ENCODE peak calls at places on chromosomes 6 and 20, in five cellular contexts. One of them, this sample, is unnamed.

GRCh38 chr20:50339196-50339901 is 148.7 kb downstream of the CEBPB start:
- DNase-seq in thoracic aorta: no peak
- DNase-seq in coronary artery: no peak
- DNase-seq in tibial artery: no peak
- DNase-seq in stomach: no peak
- DNase-seq in this sample: no peak

GRCh38 chr6:70150521-70150920 is 152.4 kb downstream of the COL9A1 start:
- DNase-seq in thoracic aorta: no peak
- DNase-seq in coronary artery: no peak
- DNase-seq in tibial artery: no peak
- DNase-seq in stomach: no peak
- DNase-seq in this sample: no peak

GRCh38 chr6:82072113-82072512 is 175.4 kb downstream of the IBTK start:
- DNase-seq in thoracic aorta: no peak
- DNase-seq in coronary artery: no peak
- DNase-seq in tibial artery: no peak
- DNase-seq in stomach: no peak
- DNase-seq in this sample: no peak

GRCh38 chr6:64520050-64520449 is 884.4 kb downstream of the PHF3 start:
- DNase-seq in thoracic aorta: no peak
- DNase-seq in coronary artery: no peak
- DNase-seq in tibial artery: no peak
- DNase-seq in stomach: no peak
- DNase-seq in this sample: peak; percentile 69

GRCh38 chr6:99093781-99094180 is 146.0 kb upstream of the FBXL4 start:
- DNase-seq in thoracic aorta: no peak
- DNase-seq in coronary artery: no peak
- DNase-seq in tibial artery: no peak
- DNase-seq in stomach: no peak
- DNase-seq in this sample: no peak

GRCh38 chr6:5667737-5668136 is 339.0 kb downstream of the NRN1 start:
- DNase-seq in thoracic aorta: no peak
- DNase-seq in coronary artery: no peak
- DNase-seq in tibial artery: no peak
- DNase-seq in stomach: no peak
- DNase-seq in this sample: no peak

GRCh38 chr6:118725944-118726343 is 74.6 kb upstream of the CEP85L start:
- DNase-seq in thoracic aorta: no peak
- DNase-seq in coronary artery: no peak
- DNase-seq in tibial artery: no peak
- DNase-seq in stomach: no peak
- DNase-seq in this sample: no peak

GRCh38 chr6:431504-431903 is 40.0 kb downstream of the IRF4 start:
- DNase-seq in thoracic aorta: no peak
- DNase-seq in coronary artery: peak; percentile 12
- DNase-seq in tibial artery: no peak
- DNase-seq in stomach: no peak
- DNase-seq in this sample: no peak

GRCh38 chr6:99589290-99589672 is 17.4 kb upstream of the PRDM13 start:
- DNase-seq in thoracic aorta: no peak
- DNase-seq in coronary artery: no peak
- DNase-seq in tibial artery: no peak
- DNase-seq in stomach: no peak
- DNase-seq in this sample: no peak

GRCh38 chr6:95819939-95820338 is 195.8 kb upstream of the FUT9 start:
- DNase-seq in thoracic aorta: no peak
- DNase-seq in coronary artery: no peak
- DNase-seq in tibial artery: no peak
- DNase-seq in stomach: no peak
- DNase-seq in this sample: no peak

GRCh38 chr20:24522452-24523330 is 53.3 kb downstream of the SYNDIG1 start:
- DNase-seq in thoracic aorta: no peak
- DNase-seq in coronary artery: no peak
- DNase-seq in tibial artery: no peak
- DNase-seq in stomach: no peak
- DNase-seq in this sample: no peak

GRCh38 chr20:11891081-11891826 is 26.4 kb upstream of the BTBD3 start:
- DNase-seq in thoracic aorta: peak; percentile 5
- DNase-seq in coronary artery: peak; percentile 77
- DNase-seq in tibial artery: peak; percentile 25
- DNase-seq in stomach: peak; percentile 51
- DNase-seq in this sample: peak; percentile 66

GRCh38 chr20:1894951-1895673 is at the start of gene SIRPA:
- DNase-seq in thoracic aorta: peak; percentile 42
- DNase-seq in coronary artery: peak; percentile 86
- DNase-seq in tibial artery: peak; percentile 64
- DNase-seq in stomach: peak; percentile 55
- DNase-seq in this sample: peak; percentile 66

GRCh38 chr6:144722925-144723324 is 437.8 kb downstream of the UTRN start:
- DNase-seq in thoracic aorta: no peak
- DNase-seq in coronary artery: no peak
- DNase-seq in tibial artery: no peak
- DNase-seq in stomach: no peak
- DNase-seq in this sample: no peak

GRCh38 chr6:4518506-4518905 is 257.7 kb upstream of the CDYL start:
- DNase-seq in thoracic aorta: no peak
- DNase-seq in coronary artery: no peak
- DNase-seq in tibial artery: no peak
- DNase-seq in stomach: no peak
- DNase-seq in this sample: no peak

GRCh38 chr20:62149532-62150235 is 6.1 kb downstream of the SS18L1 start:
- DNase-seq in thoracic aorta: no peak
- DNase-seq in coronary artery: no peak
- DNase-seq in tibial artery: no peak
- DNase-seq in stomach: no peak
- DNase-seq in this sample: no peak

GRCh38 chr20:3995067-3995748 is 20.1 kb downstream of the RNF24 start:
- DNase-seq in thoracic aorta: no peak
- DNase-seq in coronary artery: no peak
- DNase-seq in tibial artery: no peak
- DNase-seq in stomach: no peak
- DNase-seq in this sample: no peak

GRCh38 chr6:37648465-37649330 is 49.0 kb downstream of the MDGA1 start:
- DNase-seq in thoracic aorta: no peak
- DNase-seq in coronary artery: no peak
- DNase-seq in tibial artery: no peak
- DNase-seq in stomach: peak; percentile 57
- DNase-seq in this sample: no peak

GRCh38 chr6:88177961-88178464 is 11.9 kb upstream of the CNR1 start:
- DNase-seq in thoracic aorta: no peak
- DNase-seq in coronary artery: no peak
- DNase-seq in tibial artery: no peak
- DNase-seq in stomach: no peak
- DNase-seq in this sample: no peak

GRCh38 chr20:63377256-63378114 is 16.3 kb upstream of the CHRNA4 start:
- DNase-seq in thoracic aorta: no peak
- DNase-seq in coronary artery: no peak
- DNase-seq in tibial artery: no peak
- DNase-seq in stomach: no peak
- DNase-seq in this sample: no peak

GRCh38 chr6:139586273-139586672 is 211.8 kb upstream of the CITED2 start:
- DNase-seq in thoracic aorta: no peak
- DNase-seq in coronary artery: no peak
- DNase-seq in tibial artery: no peak
- DNase-seq in stomach: no peak
- DNase-seq in this sample: no peak

GRCh38 chr6:121539537-121539936 is 104.1 kb downstream of the GJA1 start:
- DNase-seq in thoracic aorta: no peak
- DNase-seq in coronary artery: no peak
- DNase-seq in tibial artery: no peak
- DNase-seq in stomach: no peak
- DNase-seq in this sample: no peak

GRCh38 chr6:157962601-157963084 is 19.0 kb upstream of the SYNJ2 start:
- DNase-seq in thoracic aorta: no peak
- DNase-seq in coronary artery: no peak
- DNase-seq in tibial artery: no peak
- DNase-seq in stomach: no peak
- DNase-seq in this sample: peak; percentile 80

GRCh38 chr6:163118941-163119340 is 295.6 kb upstream of the QKI start:
- DNase-seq in thoracic aorta: no peak
- DNase-seq in coronary artery: no peak
- DNase-seq in tibial artery: no peak
- DNase-seq in stomach: no peak
- DNase-seq in this sample: no peak

GRCh38 chr6:71608646-71609045 is 277.7 kb upstream of the RIMS1 start:
- DNase-seq in thoracic aorta: no peak
- DNase-seq in coronary artery: no peak
- DNase-seq in tibial artery: no peak
- DNase-seq in stomach: no peak
- DNase-seq in this sample: no peak

GRCh38 chr6:155162682-155163081 is 101.1 kb upstream of the CLDN20 start:
- DNase-seq in thoracic aorta: no peak
- DNase-seq in coronary artery: no peak
- DNase-seq in tibial artery: no peak
- DNase-seq in stomach: no peak
- DNase-seq in this sample: peak; percentile 18

GRCh38 chr6:73688351-73688750 is 7.7 kb upstream of the CD109 start:
- DNase-seq in thoracic aorta: no peak
- DNase-seq in coronary artery: no peak
- DNase-seq in tibial artery: no peak
- DNase-seq in stomach: no peak
- DNase-seq in this sample: no peak

GRCh38 chr20:62195072-62195400 is 12.2 kb downstream of the MTG2 start:
- DNase-seq in thoracic aorta: no peak
- DNase-seq in coronary artery: no peak
- DNase-seq in tibial artery: no peak
- DNase-seq in stomach: no peak
- DNase-seq in this sample: no peak

GRCh38 chr20:38043512-38044300 is 10.2 kb downstream of the RPRD1B start:
- DNase-seq in thoracic aorta: no peak
- DNase-seq in coronary artery: no peak
- DNase-seq in tibial artery: no peak
- DNase-seq in stomach: no peak
- DNase-seq in this sample: peak; percentile 16

GRCh38 chr6:449486-450419 is 58.2 kb downstream of the IRF4 start:
- DNase-seq in thoracic aorta: no peak
- DNase-seq in coronary artery: peak; percentile 55
- DNase-seq in tibial artery: no peak
- DNase-seq in stomach: no peak
- DNase-seq in this sample: no peak

GRCh38 chr6:11214911-11215310 is 17.6 kb downstream of the NEDD9 start:
- DNase-seq in thoracic aorta: no peak
- DNase-seq in coronary artery: no peak
- DNase-seq in tibial artery: no peak
- DNase-seq in stomach: no peak
- DNase-seq in this sample: peak; percentile 8

GRCh38 chr20:45067087-45067486 is 33.8 kb downstream of the KCNS1 start:
- DNase-seq in thoracic aorta: no peak
- DNase-seq in coronary artery: no peak
- DNase-seq in tibial artery: no peak
- DNase-seq in stomach: no peak
- DNase-seq in this sample: no peak

GRCh38 chr6:128519931-128520435 is 416 bp downstream of the PTPRK start:
- DNase-seq in thoracic aorta: peak; percentile 4
- DNase-seq in coronary artery: peak; percentile 88
- DNase-seq in tibial artery: peak; percentile 52
- DNase-seq in stomach: peak; percentile 45
- DNase-seq in this sample: no peak
- TF ChIP-seq CTCF in thoracic aorta: no peak
- TF ChIP-seq CTCF in coronary artery: no peak
- TF ChIP-seq CTCF in tibial artery: no peak
- TF ChIP-seq CTCF in stomach: no peak
- TF ChIP-seq CTCF in this sample: no peak

GRCh38 chr6:150194200-150194599 is 51.4 kb downstream of the PPP1R14C start:
- DNase-seq in thoracic aorta: no peak
- DNase-seq in coronary artery: no peak
- DNase-seq in tibial artery: no peak
- DNase-seq in stomach: no peak
- DNase-seq in this sample: no peak
- H3K27ac ChIP-seq in thoracic aorta: no peak overlapping the region
- H3K27ac ChIP-seq in coronary artery: no peak overlapping the region
- H3K27ac ChIP-seq in tibial artery: no peak overlapping the region
- H3K27ac ChIP-seq in stomach: no peak overlapping the region
- H3K27ac ChIP-seq in this sample: no peak overlapping the region

GRCh38 chr6:145815351-145815772 is 767 bp upstream of the FBXO30 start:
- DNase-seq in thoracic aorta: no peak
- DNase-seq in coronary artery: peak; percentile 84
- DNase-seq in tibial artery: no peak
- DNase-seq in stomach: no peak
- DNase-seq in this sample: no peak

GRCh38 chr6:145814035-145814500 is 527 bp downstream of the FBXO30 start:
- DNase-seq in thoracic aorta: no peak
- DNase-seq in coronary artery: no peak
- DNase-seq in tibial artery: no peak
- DNase-seq in stomach: no peak
- DNase-seq in this sample: no peak

GRCh38 chr6:145815875-145816274 is 1.3 kb upstream of the FBXO30 start:
- DNase-seq in thoracic aorta: no peak
- DNase-seq in coronary artery: no peak
- DNase-seq in tibial artery: no peak
- DNase-seq in stomach: no peak
- DNase-seq in this sample: no peak

GRCh38 chr6:145813285-145814034 is 1.1 kb downstream of the FBXO30 start:
- DNase-seq in thoracic aorta: no peak
- DNase-seq in coronary artery: no peak
- DNase-seq in tibial artery: no peak
- DNase-seq in stomach: no peak
- DNase-seq in this sample: peak; percentile 80

GRCh38 chr6:145814501-145815350 is at the start of gene FBXO30:
- DNase-seq in thoracic aorta: peak; percentile 37
- DNase-seq in coronary artery: peak; percentile 94
- DNase-seq in tibial artery: peak; percentile 84
- DNase-seq in stomach: peak; percentile 89
- DNase-seq in this sample: peak; percentile 95
- TF ChIP-seq CTCF in thoracic aorta: peak; percentile 36
- TF ChIP-seq CTCF in coronary artery: no peak
- TF ChIP-seq CTCF in tibial artery: peak; percentile 58
- TF ChIP-seq CTCF in stomach: peak; percentile 30
- TF ChIP-seq CTCF in this sample: no peak

GRCh38 chr6:149451361-149452061 is 33.3 kb downstream of the ZC3H12D start:
- DNase-seq in thoracic aorta: no peak
- DNase-seq in coronary artery: no peak
- DNase-seq in tibial artery: no peak
- DNase-seq in stomach: no peak
- DNase-seq in this sample: no peak
- H3K27ac ChIP-seq in thoracic aorta: no peak overlapping the region
- H3K27ac ChIP-seq in coronary artery: no peak overlapping the region
- H3K27ac ChIP-seq in tibial artery: no peak overlapping the region
- H3K27ac ChIP-seq in stomach: no peak overlapping the region
- H3K27ac ChIP-seq in this sample: no peak overlapping the region

GRCh38 chr20:32509639-32510066 is 75.5 kb downstream of the NOL4L start:
- DNase-seq in thoracic aorta: no peak
- DNase-seq in coronary artery: no peak
- DNase-seq in tibial artery: no peak
- DNase-seq in stomach: no peak
- DNase-seq in this sample: peak; percentile 71
- TF ChIP-seq CTCF in thoracic aorta: no peak
- TF ChIP-seq CTCF in coronary artery: no peak
- TF ChIP-seq CTCF in tibial artery: no peak
- TF ChIP-seq CTCF in stomach: no peak
- TF ChIP-seq CTCF in this sample: peak; percentile 63